ENCODE peak calls at places on chromosomes 5 and 9, in four cellular contexts. O is WTC11, Y is HEK293T, K is K562. T is an unnamed sample.

GRCh38 chr5:172097356-172097755 is 90.7 kb downstream of the STK10 start:
- DNase-seq in O (no peak), Y (no peak), K (no peak), T (no peak)

GRCh38 chr5:176985516-176985915 is 21.1 kb downstream of the UIMC1 start:
- DNase-seq in O (no peak), Y (no peak), K (no peak), T (no peak)

GRCh38 chr5:32462618-32463017 is 18.1 kb upstream of the ZFR start:
- DNase-seq in O (no peak), Y (no peak), K (no peak), T (no peak)

GRCh38 chr9:76219555-76220151 is 174.6 kb downstream of the RFK start:
- DNase-seq in O (no peak), Y (peak), K (no peak), T (no peak)

GRCh38 chr9:130962418-130963316 is 23.6 kb upstream of the FIBCD1 start:
- DNase-seq in O (no peak), Y (no peak), K (peak), T (no peak)

GRCh38 chr5:5372930-5373329 is 49.5 kb upstream of the ICE1 start:
- DNase-seq in O (no peak), Y (no peak), K (no peak), T (no peak)

GRCh38 chr5:62506659-62507460 is 71.8 kb upstream of the LRRC70 start:
- DNase-seq in O (no peak), Y (no peak), K (no peak), T (no peak)

GRCh38 chr5:421287-421880 is 21.6 kb upstream of the EXOC3 start:
- DNase-seq in O (no peak), Y (no peak), K (no peak), T (no peak)

GRCh38 chr9:73090214-73090613 is 61.5 kb upstream of the ANXA1 start:
- DNase-seq in O (no peak), Y (no peak), K (no peak), T (no peak)

GRCh38 chr9:125663127-125663526 is 43.9 kb downstream of the MAPKAP1 start:
- DNase-seq in O (no peak), Y (no peak), K (no peak), T (no peak)

GRCh38 chr9:136902259-136902821 is 16.0 kb downstream of the TRAF2 start:
- DNase-seq in O (no peak), Y (no peak), K (no peak), T (no peak)

GRCh38 chr5:9454491-9454890 is 91.4 kb downstream of the SEMA5A start:
- DNase-seq in O (no peak), Y (no peak), K (no peak), T (no peak)

GRCh38 chr5:132457371-132458225 is 33.0 kb downstream of the IRF1 start:
- DNase-seq in O (no peak), Y (no peak), K (no peak), T (peak)

GRCh38 chr9:92807757-92808725 is 43.4 kb upstream of the BICD2 start:
- DNase-seq in O (peak), Y (no peak), K (no peak), T (no peak)

GRCh38 chr9:13800776-13801175 is 513.2 kb downstream of the NFIB start:
- DNase-seq in O (no peak), Y (no peak), K (no peak), T (no peak)

GRCh38 chr9:134403292-134403681 is 77.0 kb downstream of the RXRA start:
- DNase-seq in O (no peak), Y (no peak), K (no peak), T (no peak)

GRCh38 chr9:22354699-22355384 is 91.8 kb upstream of the DMRTA1 start:
- DNase-seq in O (no peak), Y (no peak), K (no peak), T (no peak)

GRCh38 chr5:52560366-52560765 is 227.3 kb upstream of the ITGA1 start:
- DNase-seq in O (no peak), Y (peak), K (no peak), T (no peak)

GRCh38 chr5:173823721-173824567 is 64.2 kb upstream of the CPEB4 start:
- DNase-seq in O (no peak), Y (no peak), K (no peak), T (peak)

GRCh38 chr5:155631116-155631515 is 617.6 kb downstream of the KIF4B start:
- DNase-seq in O (no peak), Y (no peak), K (no peak), T (no peak)

GRCh38 chr9:91127653-91128052 is 234.1 kb downstream of the AUH start:
- DNase-seq in O (no peak), Y (no peak), K (no peak), T (no peak)

GRCh38 chr5:17118631-17119030 is 98.8 kb upstream of the BASP1 start:
- DNase-seq in O (no peak), Y (peak), K (peak), T (peak)

GRCh38 chr5:73673161-73673591 is 47.2 kb downstream of the ARHGEF28 start:
- DNase-seq in O (no peak), Y (no peak), K (no peak), T (peak)

GRCh38 chr9:98332405-98332831 is 77.0 kb upstream of the TBC1D2 start:
- DNase-seq in O (no peak), Y (peak), K (peak), T (no peak)

GRCh38 chr5:111530298-111530740 is 18.0 kb upstream of the STARD4 start:
- DNase-seq in O (no peak), Y (no peak), K (peak), T (peak)

GRCh38 chr5:171433952-171434676 is 14.7 kb downstream of the FGF18 start:
- DNase-seq in O (no peak), Y (no peak), K (no peak), T (no peak)

GRCh38 chr5:93581738-93582414 is 857 bp upstream of the NR2F1-AS1 start:
- DNase-seq in O (no peak), Y (no peak), K (no peak), T (peak)

GRCh38 chr9:34493972-34494535 is 28.7 kb downstream of the ENHO start:
- DNase-seq in O (peak), Y (peak), K (peak), T (no peak)

GRCh38 chr5:16759147-16759800 is 142.5 kb upstream of the RETREG1 start:
- DNase-seq in O (no peak), Y (no peak), K (no peak), T (no peak)

GRCh38 chr5:109868737-109869136 is 179.0 kb downstream of the MAN2A1 start:
- DNase-seq in O (no peak), Y (no peak), K (no peak), T (no peak)

GRCh38 chr5:44511596-44511995 is 122.4 kb upstream of the FGF10 start:
- DNase-seq in O (no peak), Y (no peak), K (no peak), T (no peak)

DNA sequence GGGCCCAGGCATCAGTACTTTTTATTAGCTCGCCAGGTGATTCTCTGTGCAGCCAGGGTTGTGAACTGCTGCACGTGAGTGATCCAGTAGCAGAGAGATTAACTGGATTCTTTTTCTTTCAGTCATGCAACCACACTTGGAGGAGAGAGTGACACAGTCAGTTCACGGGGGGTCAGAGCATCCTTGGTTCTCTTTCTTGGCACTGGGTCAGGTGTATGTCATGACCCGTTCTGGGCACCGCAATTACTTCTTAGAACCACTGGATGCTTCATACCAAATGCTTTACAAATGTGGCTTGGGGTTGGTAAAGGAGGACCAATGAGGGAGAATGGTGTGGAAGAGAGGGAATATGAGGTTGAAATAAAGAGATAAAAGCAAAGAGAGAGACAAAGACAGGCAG is 368.7 kb downstream of the MLLT3 start:
- DNase-seq in O (no peak), Y (no peak), K (no peak), T (no peak)
- TF ChIP-seq ELF4 in O (no peak), Y (no peak), K (no peak), T (no peak)

DNA sequence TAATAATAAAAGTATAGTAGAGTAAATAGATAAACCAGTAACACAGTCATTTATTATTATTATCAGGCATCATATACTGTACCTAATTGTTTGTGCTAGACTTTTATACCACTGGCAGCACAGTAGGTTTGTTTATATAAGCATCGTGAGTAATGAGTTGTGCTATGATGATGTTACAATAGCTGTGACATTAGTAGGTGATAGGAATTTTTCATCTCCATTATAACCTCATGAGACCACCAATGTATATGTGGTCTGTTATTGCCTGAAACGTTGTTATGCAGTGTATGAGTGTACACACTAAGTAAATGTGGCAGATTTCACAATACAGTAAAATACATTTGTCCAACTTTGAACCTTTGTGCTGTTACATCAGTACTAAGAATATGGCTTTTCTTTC is 72.7 kb upstream of the SPATA31D4 start:
- DNase-seq in O (no peak), Y (no peak), K (no peak), T (no peak)
- TF ChIP-seq ELF4 in O (no peak), Y (no peak), K (no peak), T (no peak)

GRCh38 chr9:19048966-19049871 is at the start of gene RRAGA:
- DNase-seq in O (peak), Y (peak), K (peak), T (peak)

GRCh38 chr9:19049872-19050636 is 827 bp downstream of the RRAGA start:
- DNase-seq in O (no peak), Y (peak), K (peak), T (no peak)

GRCh38 chr9:19050637-19051591 is 1.7 kb downstream of the RRAGA start:
- DNase-seq in O (no peak), Y (no peak), K (no peak), T (peak)
- TF ChIP-seq ELF4 in O (no peak), Y (no peak), K (no peak), T (no peak)

GRCh38 chr9:113012492-113012891 is 500 bp upstream of the ZNF883 start:
- DNase-seq in O (no peak), Y (no peak), K (peak), T (no peak)

GRCh38 chr9:113011911-113012381 is at the start of gene ZNF883:
- DNase-seq in O (peak), Y (peak), K (peak), T (peak)
- TF ChIP-seq ELF4 in O (no peak), Y (no peak), K (no peak), T (no peak)

GRCh38 chr5:125401724-125402622 is 655.5 kb upstream of the ZNF608 start:
- DNase-seq in O (no peak), Y (no peak), K (no peak), T (no peak)
- TF ChIP-seq ELF4 in O (no peak), Y (no peak), K (no peak), T (no peak)